ENCODE peak calls at places on chromosome 1, in five cellular contexts. H is heart left ventricle, P is caudate nucleus, C is RWPE2, V is pancreas. T is an unnamed sample.

GRCh38 chr1:206050655-206051235 is 2.2 kb upstream of the RHEX start:
- DNase-seq in V (no peak), P (no peak), H (no peak), C (no peak), T (no peak)

GRCh38 chr1:93304716-93305138 is 41.0 kb upstream of the DR1 start:
- DNase-seq in P (peak; percentile 15), H (no peak), C (no peak), V (peak; percentile 39), T (no peak)

GRCh38 chr1:15723631-15724246 is 12.3 kb upstream of the SLC25A34 start:
- DNase-seq in C (no peak), H (no peak), V (peak; percentile 19), P (no peak), T (no peak)

GRCh38 chr1:50175711-50176562 is 67.2 kb downstream of the ELAVL4 start:
- DNase-seq in P (no peak), C (no peak), H (no peak), V (no peak), T (no peak)

GRCh38 chr1:20486457-20487235 is 636 bp upstream of the CAMK2N1 start:
- DNase-seq in V (peak; percentile 52), H (peak; percentile 88), P (peak; percentile 66), C (no peak), T (peak; percentile 82)

GRCh38 chr1:31163866-31164265 is 75.8 kb downstream of the NKAIN1 start:
- DNase-seq in H (no peak), V (no peak), C (no peak), P (no peak), T (no peak)

GRCh38 chr1:160092366-160093068 is 5.9 kb downstream of the IGSF8 start:
- DNase-seq in V (no peak), P (peak; percentile 32), H (no peak), C (no peak), T (no peak)

GRCh38 chr1:4622821-4623220 is 31.6 kb upstream of the AJAP1 start:
- DNase-seq in H (no peak), P (no peak), V (no peak), C (no peak), T (no peak)

GRCh38 chr1:31954607-31955283 is 16.6 kb upstream of the PTP4A2 start:
- DNase-seq in P (no peak), V (peak; percentile 48), C (peak; percentile 80), H (peak; percentile 90), T (peak; percentile 94)

GRCh38 chr1:62539028-62539447 is 58.3 kb upstream of the ANGPTL3 start:
- DNase-seq in C (no peak), H (no peak), V (no peak), P (no peak), T (no peak)

GRCh38 chr1:11748294-11749202 is 12.6 kb downstream of the AGTRAP start:
- DNase-seq in H (no peak), C (no peak), P (no peak), V (no peak), T (no peak)

DNA sequence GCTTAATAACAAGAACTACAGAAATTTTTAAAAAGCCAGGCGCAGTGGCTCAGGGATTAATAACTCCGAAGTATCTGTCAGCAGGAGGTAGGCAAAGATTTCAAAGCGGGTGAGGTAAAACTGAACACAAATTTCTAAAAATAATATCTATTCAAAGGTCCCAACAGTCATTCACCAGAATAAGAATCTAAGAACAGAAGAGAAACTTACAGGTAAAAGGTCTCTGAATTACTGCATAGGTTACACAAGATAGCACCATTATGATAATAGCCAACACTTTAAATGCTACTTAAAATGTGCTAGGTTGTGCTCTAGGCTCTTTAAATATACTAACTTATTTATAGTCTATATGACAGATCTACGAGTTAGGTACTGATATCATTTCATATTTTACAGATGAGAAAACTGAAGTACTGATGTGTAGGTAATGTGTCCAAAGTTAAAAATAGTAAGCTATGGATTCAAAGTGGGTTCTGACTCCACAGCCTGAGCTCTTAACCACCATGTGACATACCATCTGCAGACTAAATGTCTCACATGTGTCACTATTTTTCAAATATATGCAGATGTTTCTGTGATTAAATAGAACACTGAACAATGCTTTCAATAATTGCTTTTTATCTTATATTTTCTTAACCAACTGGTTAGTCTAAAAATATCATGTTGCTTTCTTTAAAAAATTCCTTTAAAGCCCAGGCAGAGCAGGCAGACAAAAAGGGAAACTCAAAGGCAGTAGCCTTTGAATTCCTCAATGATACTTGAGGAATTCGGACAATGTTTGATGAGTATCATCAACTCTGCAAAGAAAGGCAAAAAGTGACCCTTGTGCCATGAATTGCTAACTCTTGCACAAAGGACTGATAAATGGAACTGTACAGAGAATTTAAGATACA is 80.5 kb upstream of the TTC39A start:
- DNase-seq in P (no peak), C (no peak), H (no peak), V (no peak), T (no peak)
- H3K27ac ChIP-seq in P (no peak overlapping the region), C (no peak overlapping the region), H (peak overlapping the region; percentile 5), V (no peak overlapping the region), T (no peak overlapping the region)

DNA sequence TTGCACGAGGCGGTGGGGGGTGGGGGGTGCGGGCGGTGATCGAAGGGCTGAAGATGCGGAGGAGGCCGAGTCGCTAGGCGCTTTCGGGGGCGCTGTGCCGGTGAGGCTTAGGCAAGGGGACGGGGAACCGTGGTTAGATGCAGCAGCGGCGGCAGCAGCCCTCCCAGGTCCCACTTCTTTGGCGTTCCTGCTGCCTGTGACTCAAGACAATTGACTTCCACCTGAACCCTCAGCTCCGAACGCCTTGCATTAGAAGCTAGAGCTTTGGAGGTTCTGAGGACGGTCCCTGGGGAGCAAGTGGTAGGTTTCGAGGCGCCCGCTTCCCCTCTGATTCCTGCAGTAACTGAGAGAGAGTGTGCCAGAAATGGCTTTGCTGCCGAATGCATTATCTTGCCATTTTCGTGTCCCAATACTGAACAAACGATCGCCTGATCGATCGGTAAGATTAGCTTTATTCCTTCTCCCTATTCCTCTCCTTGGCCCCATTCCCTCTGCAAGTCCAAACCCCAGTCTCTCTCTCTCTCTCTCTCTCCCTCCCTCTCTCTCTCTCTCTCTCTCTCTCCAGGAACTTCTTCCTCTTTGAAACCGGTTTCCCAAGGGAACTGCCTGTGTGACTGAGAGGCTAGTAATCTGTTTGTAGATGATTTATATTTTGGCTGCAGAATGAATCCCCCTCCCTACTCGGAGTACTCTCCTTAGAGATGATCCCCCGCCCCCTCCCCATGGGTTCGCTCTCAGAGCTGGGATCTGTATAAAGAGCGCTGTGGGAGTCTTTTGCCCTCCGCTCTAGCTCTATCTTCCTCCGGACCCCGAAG is 736 bp upstream of the BRINP3 start:
- DNase-seq in P (no peak), C (no peak), V (no peak), H (no peak), T (no peak)
- H3K27ac ChIP-seq in P (peak overlapping the region; percentile 82), C (no peak overlapping the region), V (no peak overlapping the region), H (no peak overlapping the region), T (no peak overlapping the region)

GRCh38 chr1:61280457-61280856 is 198.1 kb downstream of the NFIA start:
- DNase-seq in V (no peak), P (no peak), C (no peak), H (no peak), T (no peak)

GRCh38 chr1:61279570-61279969 is 197.2 kb downstream of the NFIA start:
- DNase-seq in V (no peak), P (no peak), H (no peak), C (no peak), T (no peak)

GRCh38 chr1:61278966-61279365 is 196.6 kb downstream of the NFIA start:
- DNase-seq in H (no peak), C (no peak), V (no peak), P (no peak), T (no peak)

GRCh38 chr1:61274979-61275378 is 192.6 kb downstream of the NFIA start:
- DNase-seq in P (no peak), C (no peak), H (no peak), V (no peak), T (no peak)

DNA sequence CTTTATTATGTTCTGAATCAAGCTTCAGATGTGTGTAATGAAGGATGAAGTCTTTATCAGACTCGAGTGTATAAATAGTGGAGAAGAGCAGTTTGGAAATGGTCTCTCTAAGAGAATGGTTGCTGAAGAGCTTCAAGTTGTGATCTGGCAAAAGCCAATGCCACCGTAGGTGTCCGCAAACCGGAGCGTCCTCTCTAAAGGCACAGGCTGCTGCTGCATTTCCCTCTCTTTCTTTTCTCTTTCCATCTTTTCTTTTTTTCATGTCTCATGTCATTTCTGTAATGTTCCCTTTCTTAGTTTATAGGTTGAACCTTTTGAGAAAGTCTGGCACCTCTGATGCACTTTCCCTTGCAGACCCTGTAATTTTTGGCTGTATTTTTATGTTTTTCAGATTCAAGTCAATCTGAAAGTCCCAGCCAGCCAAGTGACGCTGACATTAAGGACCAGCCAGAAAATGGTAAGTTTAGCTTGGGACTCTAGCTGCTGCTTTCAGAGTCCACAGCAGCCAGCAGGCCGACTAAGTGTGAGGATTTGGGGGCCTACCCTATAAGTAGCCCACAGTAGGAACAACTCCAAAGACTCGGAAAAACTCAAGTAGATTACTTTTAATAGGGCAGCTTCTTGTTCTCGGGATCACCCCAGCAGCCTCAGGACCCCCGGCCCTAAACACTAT is 194.9 kb downstream of the NFIA start:
- DNase-seq in C (no peak), H (no peak), V (no peak), P (no peak), T (no peak)
- H3K27ac ChIP-seq in C (no peak overlapping the region), H (no peak overlapping the region), V (no peak overlapping the region), P (peak overlapping the region; percentile 76), T (no peak overlapping the region)

DNA sequence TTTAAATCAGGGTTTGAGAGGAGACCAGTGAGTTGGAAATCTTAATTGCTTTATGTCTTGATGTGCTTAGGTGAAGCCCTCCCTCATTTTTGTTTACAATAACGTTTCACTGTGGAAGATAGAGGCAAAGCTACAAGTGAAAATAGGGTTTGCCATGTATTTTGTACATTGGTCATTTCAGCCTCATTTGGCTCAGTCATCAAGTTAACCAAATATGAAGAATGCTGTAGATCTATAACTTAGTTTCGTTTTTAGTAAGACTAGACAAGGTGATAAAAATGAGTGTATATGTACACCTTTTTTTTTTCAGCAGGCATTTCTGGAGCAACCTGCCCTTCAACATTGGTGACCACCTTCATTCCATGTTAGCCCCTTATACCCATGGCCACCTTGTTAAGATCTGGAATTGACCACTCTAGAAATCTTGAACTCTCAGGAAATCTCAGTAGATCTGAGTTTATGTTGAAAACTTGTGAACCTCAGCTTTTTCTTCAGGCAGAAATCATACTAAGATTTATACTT is 2.9 kb downstream of the NFYC start:
- DNase-seq in H (no peak), P (no peak), V (no peak), C (no peak), T (no peak)
- H3K27ac ChIP-seq in H (no peak overlapping the region), P (no peak overlapping the region), V (no peak overlapping the region), C (no peak overlapping the region), T (no peak overlapping the region)

DNA sequence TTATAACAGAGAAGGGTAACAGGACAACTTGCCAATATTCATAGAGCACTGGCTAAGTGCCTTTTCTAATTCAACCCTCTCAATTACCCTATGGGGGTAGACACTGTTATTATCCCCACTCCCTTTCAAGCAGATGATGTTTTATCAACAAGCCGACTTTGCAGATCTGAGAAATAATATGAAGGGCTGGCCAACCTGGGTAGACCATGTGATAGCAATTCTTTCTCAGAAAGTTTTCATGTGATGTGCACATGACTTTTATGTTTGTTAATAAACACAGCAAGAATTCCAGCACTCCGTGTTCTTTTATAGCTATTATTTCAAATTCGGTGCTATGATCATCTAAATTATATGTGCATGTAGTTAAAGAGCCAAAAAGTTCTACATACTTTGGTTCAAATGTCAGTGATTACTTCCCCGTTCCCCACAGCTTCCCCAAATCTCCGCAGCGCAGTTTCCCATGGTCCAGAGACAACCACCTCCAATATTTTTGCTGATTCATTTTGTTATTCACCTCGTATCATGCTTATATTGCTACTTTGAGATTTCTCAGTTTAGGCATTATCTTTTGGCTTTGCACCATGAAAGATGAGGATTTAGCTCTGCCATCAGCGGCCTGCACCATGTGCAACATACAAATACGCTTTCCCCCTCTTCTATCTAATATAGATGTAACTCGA is 96.7 kb upstream of the GADD45A start:
- DNase-seq in P (no peak), C (no peak), V (no peak), H (no peak), T (no peak)
- H3K27ac ChIP-seq in P (no peak overlapping the region), C (no peak overlapping the region), V (no peak overlapping the region), H (peak overlapping the region; percentile 4), T (no peak overlapping the region)